ENCODE peak calls at places on chromosome 22, in nine cellular contexts. E is stimulated activated CD8-positive, alpha-beta memory T cell treated with anti-CD3 and anti-CD28 coated beads, Interleukin-4, amount 100 ng/mL, for 1 hour; R is activated CD4-positive, alpha-beta T cell treated with anti-CD3 and anti-CD28 coated beads, Interleukin-2, amount 50 U/mL, for 24 hours; H is body of pancreas; V is T-helper 22 cell; N is transverse colon; W is hippocampal formation; Y is fibroblast of lung; Z is stimulated activated CD4-positive, alpha-beta T cell treated with anti-CD3 and anti-CD28 coated beads, Interleukin-2, amount 100 ng/mL, for 24 hours. G is an unnamed sample.

GRCh38 chr22:27790396-27791216 is 10.9 kb downstream of the MN1 start:
- DNase-seq in E (no peak), R (no peak), H (no peak), V (no peak), N (no peak), W (no peak), Y (no peak), Z (no peak), G (no peak)

GRCh38 chr22:43789452-43789851 is 22.7 kb downstream of the EFCAB6 start:
- DNase-seq in E (no peak), R (no peak), H (peak; percentile 66), V (no peak), N (peak; percentile 29), W (no peak), Y (peak; percentile 87), Z (no peak), G (no peak)

GRCh38 chr22:28813772-28814518 is 13.6 kb upstream of the XBP1 start:
- DNase-seq in E (no peak), R (no peak), H (peak; percentile 94), V (no peak), N (peak; percentile 43), W (no peak), Y (peak; percentile 39), Z (no peak), G (no peak)

GRCh38 chr22:25364736-25365241 is 145.3 kb downstream of the CRYBB2 start:
- DNase-seq in E (no peak), R (no peak), H (no peak), V (no peak), N (peak; percentile 70), W (no peak), Y (no peak), Z (no peak), G (no peak)

GRCh38 chr22:43151251-43152000 is at the start of gene TSPO:
- DNase-seq in E (peak; percentile 26), R (peak; percentile 29), H (peak; percentile 73), V (peak; percentile 50), N (peak; percentile 84), W (peak; percentile 51), Y (peak; percentile 37), Z (peak; percentile 72), G (no peak)

GRCh38 chr22:49964493-49965290 is 4.1 kb downstream of the PIM3 start:
- DNase-seq in E (no peak), R (no peak), H (peak; percentile 10), V (no peak), N (peak; percentile 17), W (no peak), Y (no peak), Z (peak; percentile 41), G (no peak)

GRCh38 chr22:49620666-49621065 is 207.0 kb downstream of the BRD1 start:
- DNase-seq in E (no peak), R (no peak), H (no peak), V (no peak), N (no peak), W (no peak), Y (no peak), Z (no peak), G (no peak)

GRCh38 chr22:24028533-24028932 is 17.4 kb downstream of the CABIN1 start:
- DNase-seq in E (no peak), R (no peak), H (no peak), V (no peak), N (no peak), W (no peak), Y (no peak), Z (no peak), G (no peak)

GRCh38 chr22:31148953-31149627 is 8.8 kb upstream of the PLA2G3 start:
- DNase-seq in E (no peak), R (peak; percentile 22), H (peak; percentile 84), V (no peak), N (peak; percentile 77), W (peak; percentile 64), Y (peak; percentile 88), Z (peak; percentile 38), G (peak; percentile 83)